ENCODE peak calls at places on chromosomes 12 and 14, in six cellular contexts. M is upper lobe of left lung, F is brain microvascular endothelial cell, S is A549, J is colonic mucosa, H is cardiac muscle cell. I is an unnamed sample.
A peak's percentile ranks its signal among the peaks of the same experiment; 100 is the strongest.

GRCh38 chr12:75641031-75641780 is 129.8 kb upstream of the KRR1 start:
- DNase-seq in J (no peak), F (peak; percentile 93), H (peak; percentile 80), S (peak; percentile 46), M (no peak), I (peak; percentile 9)

GRCh38 chr12:6425588-6426531 is 18.9 kb upstream of the CD27 start:
- DNase-seq in H (no peak), F (no peak), M (no peak), J (no peak), S (no peak), I (peak; percentile 57)

GRCh38 chr12:121001841-121002483 is 14.3 kb downstream of the C12orf43 start:
- DNase-seq in J (no peak), M (no peak), F (no peak), S (no peak), H (no peak), I (no peak)

GRCh38 chr14:35235840-35236239 is 56.3 kb upstream of the PSMA6 start:
- DNase-seq in S (no peak), M (no peak), F (no peak), J (no peak), H (no peak), I (no peak)

GRCh38 chr12:50059440-50060119 is 2.2 kb downstream of the ASIC1 start:
- DNase-seq in H (no peak), J (no peak), M (no peak), F (no peak), S (no peak), I (peak; percentile 80)

GRCh38 chr14:105852378-105853088 is 326.1 kb downstream of the TMEM121 start:
- DNase-seq in J (peak; percentile 7), S (no peak), M (no peak), H (no peak), F (no peak), I (no peak)

GRCh38 chr12:119153477-119154434 is 25.0 kb upstream of the HSPB8 start:
- DNase-seq in F (peak; percentile 36), M (peak; percentile 75), S (no peak), J (peak; percentile 58), H (peak; percentile 72), I (no peak)

GRCh38 chr12:121378736-121379135 is 21.2 kb upstream of the RNF34 start:
- DNase-seq in H (no peak), F (no peak), J (no peak), M (no peak), S (no peak), I (no peak)

GRCh38 chr12:115451785-115452736 is 768.1 kb upstream of the TBX3 start:
- DNase-seq in M (no peak), J (peak; percentile 39), S (peak; percentile 18), H (peak; percentile 27), F (no peak), I (no peak)

GRCh38 chr12:66746489-66747201 is 67.8 kb upstream of the GRIP1 start:
- DNase-seq in J (no peak), F (no peak), H (no peak), S (no peak), M (no peak), I (no peak)

GRCh38 chr12:109273354-109273753 is 35.7 kb downstream of the FOXN4 start:
- DNase-seq in H (no peak), S (no peak), F (no peak), M (no peak), J (no peak), I (no peak)

GRCh38 chr12:51961834-51962233 is 10.3 kb downstream of the ACVR1B start:
- DNase-seq in F (no peak), S (no peak), H (no peak), M (no peak), J (peak; percentile 59), I (no peak)

GRCh38 chr12:123024819-123025391 is 44.4 kb downstream of the ARL6IP4 start:
- DNase-seq in J (no peak), S (no peak), F (peak; percentile 32), H (no peak), M (no peak), I (peak; percentile 50)

GRCh38 chr12:113146999-113147398 is 2.5 kb upstream of the CFAP73 start:
- DNase-seq in S (no peak), F (no peak), M (no peak), H (no peak), J (no peak), I (no peak)

GRCh38 chr14:105525861-105526780 is at the start of gene TMEM121:
- DNase-seq in H (no peak), S (peak; percentile 47), F (no peak), M (no peak), J (no peak), I (peak; percentile 41)

GRCh38 chr14:66405158-66405557 is 81.0 kb upstream of the CCDC196 start:
- DNase-seq in M (no peak), F (peak; percentile 80), H (peak; percentile 67), J (no peak), S (no peak), I (no peak)

GRCh38 chr12:114902665-114903393 is 218.9 kb upstream of the TBX3 start:
- DNase-seq in J (no peak), S (no peak), H (peak; percentile 68), F (peak; percentile 45), M (no peak), I (no peak)

GRCh38 chr14:104680056-104680805 is 9.2 kb upstream of the INF2 start:
- DNase-seq in F (peak; percentile 80), M (no peak), S (peak; percentile 85), H (peak; percentile 75), J (peak; percentile 74), I (no peak)

GRCh38 chr12:754871-755562 is 2.6 kb downstream of the WNK1 start:
- DNase-seq in M (no peak), F (peak; percentile 59), J (no peak), H (peak; percentile 66), S (peak; percentile 84), I (peak; percentile 23)

GRCh38 chr14:99273025-99273723 is 1.2 kb upstream of the BCL11B start:
- DNase-seq in J (peak; percentile 87), H (peak; percentile 19), F (no peak), S (peak; percentile 54), M (no peak), I (peak; percentile 63)

GRCh38 chr12:85509857-85510256 is 229.8 kb downstream of the ALX1 start:
- DNase-seq in M (no peak), J (no peak), F (no peak), S (no peak), H (no peak), I (no peak)

GRCh38 chr14:104149617-104150141 is 11.3 kb downstream of the KIF26A start:
- DNase-seq in S (no peak), J (no peak), H (peak; percentile 27), F (no peak), M (no peak), I (no peak)

GRCh38 chr14:76011959-76012802 is 26.6 kb downstream of the IFT43 start:
- DNase-seq in F (peak; percentile 35), H (peak; percentile 34), M (peak; percentile 24), J (no peak), S (no peak), I (no peak)

GRCh38 chr12:12685305-12685704 is 10.7 kb downstream of the GPR19 start:
- DNase-seq in H (no peak), S (no peak), M (no peak), J (no peak), F (no peak), I (no peak)

GRCh38 chr12:95633049-95633545 is 81.8 kb upstream of the USP44 start:
- DNase-seq in S (peak; percentile 92), H (peak; percentile 74), M (peak; percentile 78), J (peak; percentile 78), F (peak; percentile 85), I (no peak)

GRCh38 chr12:9910716-9911421 is 21.3 kb downstream of the CLEC2A start:
- DNase-seq in S (no peak), M (no peak), J (no peak), H (no peak), F (no peak), I (no peak)

GRCh38 chr12:103705927-103706326 is 118.9 kb downstream of the STAB2 start:
- DNase-seq in J (no peak), S (peak; percentile 28), F (no peak), H (no peak), M (no peak), I (no peak)

GRCh38 chr14:66070542-66071319 is 415.4 kb upstream of the CCDC196 start:
- DNase-seq in H (peak; percentile 44), S (peak; percentile 55), J (peak; percentile 70), F (peak; percentile 3), M (no peak), I (peak; percentile 68)

GRCh38 chr12:25365340-25365730 is 114.6 kb upstream of the KRAS start:
- DNase-seq in S (no peak), F (no peak), H (no peak), M (no peak), J (no peak), I (no peak)
- H3K27ac ChIP-seq in S (no peak overlapping the region), F (no peak overlapping the region), H (no peak overlapping the region), M (no peak overlapping the region), J (no peak overlapping the region), I (no peak overlapping the region)

DNA sequence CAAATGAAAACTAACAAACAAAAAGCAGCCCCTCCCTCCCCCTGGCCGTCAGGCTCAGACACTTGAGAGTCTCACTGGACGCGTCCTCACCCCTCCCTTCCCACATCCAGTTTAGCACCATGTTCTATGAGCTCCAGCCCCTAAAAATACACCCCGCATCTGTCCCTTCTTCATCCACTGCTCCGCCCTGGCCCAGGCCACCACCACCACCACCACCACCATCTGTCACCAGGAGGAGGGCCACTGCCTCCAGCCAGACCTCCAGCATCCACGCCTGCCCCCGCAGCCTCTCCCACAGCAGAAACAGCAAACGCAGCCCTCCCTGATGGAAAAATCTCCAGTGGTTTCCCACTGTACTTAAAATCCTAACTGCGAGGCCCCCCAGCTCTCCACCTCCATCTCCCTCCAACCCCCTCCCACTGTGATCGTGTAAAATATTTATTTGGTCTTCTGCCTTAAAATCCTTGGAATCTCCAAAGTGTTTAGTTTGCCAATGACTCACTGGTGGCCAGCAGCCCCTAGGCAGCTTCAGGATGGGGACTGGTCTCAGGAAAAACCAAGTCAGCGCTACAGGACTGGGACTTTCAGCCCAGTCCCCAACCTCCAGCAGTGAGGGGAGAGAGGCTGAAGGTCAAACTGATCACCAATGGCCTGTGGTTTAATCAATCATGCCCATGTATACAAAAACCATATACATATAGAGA is 95.0 kb downstream of the SCARB1 start:
- DNase-seq in H (no peak), M (no peak), F (no peak), S (no peak), J (no peak), I (no peak)
- H3K27ac ChIP-seq in H (no peak overlapping the region), M (no peak overlapping the region), F (no peak overlapping the region), S (peak overlapping the region; percentile 70), J (no peak overlapping the region), I (no peak overlapping the region)

GRCh38 chr14:77950371-77950770 is 150.5 kb downstream of the ADCK1 start:
- DNase-seq in J (no peak), F (no peak), M (no peak), H (peak; percentile 12), S (no peak), I (no peak)
- H3K27ac ChIP-seq in J (no peak overlapping the region), F (no peak overlapping the region), M (no peak overlapping the region), H (no peak overlapping the region), S (no peak overlapping the region), I (no peak overlapping the region)

GRCh38 chr14:21048638-21049037 is 6.5 kb downstream of the RNASE7 start:
- DNase-seq in M (no peak), S (no peak), J (no peak), H (no peak), F (no peak), I (no peak)

GRCh38 chr14:21044106-21044618 is 2.0 kb downstream of the RNASE7 start:
- DNase-seq in M (peak; percentile 41), H (no peak), S (no peak), J (no peak), F (no peak), I (no peak)

GRCh38 chr14:21050597-21050996 is 7.0 kb upstream of the RNASE8 start:
- DNase-seq in J (no peak), F (no peak), S (no peak), M (no peak), H (no peak), I (no peak)

GRCh38 chr14:21049263-21049662 is 7.1 kb downstream of the RNASE7 start:
- DNase-seq in H (peak; percentile 56), F (peak; percentile 44), M (no peak), S (no peak), J (no peak), I (no peak)

GRCh38 chr14:21047378-21047781 is 5.2 kb downstream of the RNASE7 start:
- DNase-seq in M (no peak), S (no peak), F (no peak), J (no peak), H (peak; percentile 54), I (no peak)
- H3K27ac ChIP-seq in M (no peak overlapping the region), S (no peak overlapping the region), F (no peak overlapping the region), J (no peak overlapping the region), H (no peak overlapping the region), I (no peak overlapping the region)